ENCODE peak calls at places on chromosomes 13 and 19, in nine cellular contexts. One of them, this sample, is unnamed.

GRCh38 chr13:44211753-44212152 is 161.9 kb upstream of the SERP2 start:
- DNase-seq in NCI-H2081: peak; percentile 63
- DNase-seq in BJ: no peak
- DNase-seq in adrenal gland: no peak
- DNase-seq in stromal cell of bone marrow: no peak
- DNase-seq in NT2/D1: no peak
- DNase-seq in sciatic nerve: no peak
- DNase-seq in GM12865: no peak
- DNase-seq in heart left ventricle: no peak
- DNase-seq in this sample: no peak

GRCh38 chr19:41882568-41883462 is at the start of gene ARHGEF1:
- DNase-seq in NCI-H2081: peak; percentile 39
- DNase-seq in BJ: no peak
- DNase-seq in adrenal gland: peak; percentile 43
- DNase-seq in stromal cell of bone marrow: no peak
- DNase-seq in NT2/D1: no peak
- DNase-seq in sciatic nerve: peak; percentile 78
- DNase-seq in GM12865: peak; percentile 77
- DNase-seq in heart left ventricle: peak; percentile 80
- DNase-seq in this sample: no peak

GRCh38 chr13:35526577-35526976 is 50.1 kb upstream of the MAB21L1 start:
- DNase-seq in NCI-H2081: no peak
- DNase-seq in BJ: no peak
- DNase-seq in adrenal gland: no peak
- DNase-seq in stromal cell of bone marrow: no peak
- DNase-seq in NT2/D1: no peak
- DNase-seq in sciatic nerve: no peak
- DNase-seq in GM12865: no peak
- DNase-seq in heart left ventricle: no peak
- DNase-seq in this sample: no peak

GRCh38 chr19:33773704-33774624 is 22.7 kb upstream of the KCTD15 start:
- DNase-seq in NCI-H2081: no peak
- DNase-seq in BJ: no peak
- DNase-seq in adrenal gland: no peak
- DNase-seq in stromal cell of bone marrow: no peak
- DNase-seq in NT2/D1: no peak
- DNase-seq in sciatic nerve: no peak
- DNase-seq in GM12865: no peak
- DNase-seq in heart left ventricle: no peak
- DNase-seq in this sample: no peak

GRCh38 chr13:95624020-95624419 is 20.5 kb downstream of the DZIP1 start:
- DNase-seq in NCI-H2081: peak; percentile 18
- DNase-seq in BJ: no peak
- DNase-seq in adrenal gland: no peak
- DNase-seq in stromal cell of bone marrow: peak; percentile 34
- DNase-seq in NT2/D1: peak; percentile 60
- DNase-seq in sciatic nerve: no peak
- DNase-seq in GM12865: peak; percentile 70
- DNase-seq in heart left ventricle: no peak
- DNase-seq in this sample: peak; percentile 39

GRCh38 chr13:49444517-49445395 is 682 bp downstream of the SETDB2 start:
- DNase-seq in NCI-H2081: peak; percentile 23
- DNase-seq in BJ: peak; percentile 51
- DNase-seq in adrenal gland: no peak
- DNase-seq in stromal cell of bone marrow: peak; percentile 34
- DNase-seq in NT2/D1: no peak
- DNase-seq in sciatic nerve: no peak
- DNase-seq in GM12865: peak; percentile 76
- DNase-seq in heart left ventricle: peak; percentile 16
- DNase-seq in this sample: no peak

GRCh38 chr19:47158879-47159509 is 28.4 kb downstream of the SAE1 start:
- DNase-seq in NCI-H2081: no peak
- DNase-seq in BJ: no peak
- DNase-seq in adrenal gland: no peak
- DNase-seq in stromal cell of bone marrow: no peak
- DNase-seq in NT2/D1: no peak
- DNase-seq in sciatic nerve: no peak
- DNase-seq in GM12865: no peak
- DNase-seq in heart left ventricle: no peak
- DNase-seq in this sample: no peak

GRCh38 chr19:6687117-6687516 is 17.2 kb upstream of the TNFSF14 start:
- DNase-seq in NCI-H2081: no peak
- DNase-seq in BJ: no peak
- DNase-seq in adrenal gland: no peak
- DNase-seq in stromal cell of bone marrow: no peak
- DNase-seq in NT2/D1: no peak
- DNase-seq in sciatic nerve: no peak
- DNase-seq in GM12865: no peak
- DNase-seq in heart left ventricle: no peak
- DNase-seq in this sample: no peak

GRCh38 chr13:79722885-79723445 is 242.0 kb downstream of the NDFIP2 start:
- DNase-seq in NCI-H2081: no peak
- DNase-seq in BJ: no peak
- DNase-seq in adrenal gland: no peak
- DNase-seq in stromal cell of bone marrow: no peak
- DNase-seq in NT2/D1: no peak
- DNase-seq in sciatic nerve: no peak
- DNase-seq in GM12865: no peak
- DNase-seq in heart left ventricle: no peak
- DNase-seq in this sample: no peak

GRCh38 chr13:30110301-30111070 is 196.9 kb downstream of the KATNAL1 start:
- DNase-seq in NCI-H2081: no peak
- DNase-seq in BJ: no peak
- DNase-seq in adrenal gland: no peak
- DNase-seq in stromal cell of bone marrow: no peak
- DNase-seq in NT2/D1: no peak
- DNase-seq in sciatic nerve: no peak
- DNase-seq in GM12865: no peak
- DNase-seq in heart left ventricle: no peak
- DNase-seq in this sample: no peak

GRCh38 chr19:18746393-18747167 is 44.5 kb downstream of the COMP start:
- DNase-seq in NCI-H2081: no peak
- DNase-seq in BJ: no peak
- DNase-seq in adrenal gland: no peak
- DNase-seq in stromal cell of bone marrow: no peak
- DNase-seq in NT2/D1: no peak
- DNase-seq in sciatic nerve: no peak
- DNase-seq in GM12865: no peak
- DNase-seq in heart left ventricle: no peak
- DNase-seq in this sample: no peak

GRCh38 chr13:113981201-113981605 is 7.3 kb upstream of the C13orf46 start:
- DNase-seq in NCI-H2081: peak; percentile 98
- DNase-seq in BJ: no peak
- DNase-seq in adrenal gland: no peak
- DNase-seq in stromal cell of bone marrow: no peak
- DNase-seq in NT2/D1: no peak
- DNase-seq in sciatic nerve: peak; percentile 70
- DNase-seq in GM12865: no peak
- DNase-seq in heart left ventricle: no peak
- DNase-seq in this sample: peak; percentile 78

This sample was measured in HCT116.